ENCODE peak calls at places on chromosomes 4 and X, in four cellular contexts. Y is choroid plexus epithelial cell, G is brain microvascular endothelial cell, N is tibial nerve. I is an unnamed sample.

GRCh38 chrX:150489359-150490015 is 78.9 kb upstream of the MTM1 start:
- DNase-seq in G (no peak), N (no peak), Y (peak; percentile 20), I (no peak)

GRCh38 chr4:99642725-99643489 is 14.7 kb downstream of the C4orf54 start:
- DNase-seq in G (no peak), N (peak; percentile 20), Y (no peak), I (no peak)

GRCh38 chrX:27439771-27440170 is 23.4 kb downstream of the PPP4R3C start:
- DNase-seq in G (no peak), Y (peak; percentile 1), N (no peak), I (no peak)

GRCh38 chr4:66482186-66482585 is 811.9 kb upstream of the EPHA5 start:
- DNase-seq in N (no peak), Y (peak; percentile 1), G (no peak), I (no peak)

GRCh38 chr4:3522326-3522640 is 9.9 kb downstream of the LRPAP1 start:
- DNase-seq in Y (no peak), G (no peak), N (no peak), I (no peak)

GRCh38 chrX:536616-537015 is 94.0 kb upstream of the SHOX start:
- DNase-seq in N (no peak), G (no peak), Y (no peak), I (no peak)

GRCh38 chr4:174141876-174142275 is 141.6 kb downstream of the FBXO8 start:
- DNase-seq in G (no peak), N (no peak), Y (no peak), I (no peak)

GRCh38 chrX:19174401-19175025 is 52.2 kb upstream of the ADGRG2 start:
- DNase-seq in N (peak; percentile 15), Y (peak; percentile 15), G (peak; percentile 46), I (no peak)

GRCh38 chr4:88283661-88284377 is 542 bp downstream of the PPM1K start:
- DNase-seq in G (peak; percentile 59), Y (peak; percentile 77), N (peak; percentile 28), I (no peak)

GRCh38 chrX:617401-617800 is 13.2 kb upstream of the SHOX start:
- DNase-seq in N (no peak), Y (no peak), G (no peak), I (no peak)

GRCh38 chr4:121217385-121217784 is 53.3 kb upstream of the TNIP3 start:
- DNase-seq in G (peak; percentile 2), Y (peak; percentile 88), N (no peak), I (peak; percentile 32)

GRCh38 chr4:125359363-125359762 is 44.6 kb downstream of the FAT4 start:
- DNase-seq in Y (no peak), G (no peak), N (no peak), I (no peak)

GRCh38 chrX:78555401-78555980 is 103.6 kb downstream of the RTL3 start:
- DNase-seq in G (no peak), Y (peak; percentile 13), N (no peak), I (no peak)

GRCh38 chrX:13821740-13822139 is 4.8 kb upstream of the GPM6B start:
- DNase-seq in N (no peak), G (no peak), Y (no peak), I (no peak)

GRCh38 chr4:176547005-176547404 is 227.2 kb downstream of the SPCS3 start:
- DNase-seq in N (no peak), G (peak; percentile 51), Y (peak; percentile 95), I (peak; percentile 75)

GRCh38 chr4:109172301-109172700 is 130.2 kb downstream of the COL25A1 start:
- DNase-seq in G (no peak), Y (no peak), N (no peak), I (no peak)

GRCh38 chr4:184103755-184104367 is 113.8 kb downstream of the ENPP6 start:
- DNase-seq in N (no peak), G (no peak), Y (no peak), I (no peak)

GRCh38 chr4:16117164-16117563 is 33.3 kb upstream of the PROM1 start:
- DNase-seq in Y (no peak), G (no peak), N (no peak), I (no peak)

GRCh38 chr4:147326581-147326980 is 154.3 kb upstream of the EDNRA start:
- DNase-seq in G (no peak), N (no peak), Y (peak; percentile 54), I (no peak)

GRCh38 chr4:90958256-90958895 is 831.2 kb downstream of the CCSER1 start:
- DNase-seq in G (peak; percentile 25), N (no peak), Y (peak; percentile 95), I (no peak)

GRCh38 chr4:4574792-4575191 is 32.9 kb upstream of the STX18 start:
- DNase-seq in Y (peak; percentile 98), G (peak; percentile 84), N (no peak), I (peak; percentile 90)

GRCh38 chr4:95084584-95084983 is 326.8 kb downstream of the BMPR1B start:
- DNase-seq in G (no peak), Y (no peak), N (no peak), I (no peak)

GRCh38 chr4:39637572-39638357 is 900 bp downstream of the SMIM14 start:
- DNase-seq in N (peak; percentile 28), G (peak; percentile 55), Y (peak; percentile 75), I (no peak)

GRCh38 chr4:47239649-47240048 is 208.3 kb downstream of the GABRB1 start:
- DNase-seq in G (no peak), N (no peak), Y (no peak), I (no peak)

GRCh38 chr4:1809754-1810502 is 16.8 kb downstream of the FGFR3 start:
- DNase-seq in G (peak; percentile 32), Y (peak; percentile 63), N (no peak), I (peak; percentile 1)

GRCh38 chrX:24396236-24396929 is 35.9 kb downstream of the SUPT20HL1 start:
- DNase-seq in G (peak; percentile 27), Y (peak; percentile 63), N (no peak), I (peak; percentile 55)

GRCh38 chr4:124483043-124483906 is 229.3 kb downstream of the ANKRD50 start:
- DNase-seq in N (no peak), Y (no peak), G (peak; percentile 11), I (no peak)

GRCh38 chrX:18643853-18644252 is 28.1 kb downstream of the RS1 start:
- DNase-seq in N (no peak), G (no peak), Y (no peak), I (no peak)

GRCh38 chr4:80265571-80266266 is 745 bp upstream of the FGF5 start:
- DNase-seq in N (no peak), G (peak; percentile 86), Y (peak; percentile 53), I (peak; percentile 57)

GRCh38 chr4:6367313-6367945 is 97.8 kb downstream of the WFS1 start:
- DNase-seq in G (no peak), Y (peak; percentile 12), N (no peak), I (no peak)

GRCh38 chrX:103063918-103064434 is at the start of gene BEX1:
- DNase-seq in Y (peak; percentile 67), N (no peak), G (peak; percentile 54), I (no peak)

GRCh38 chrX:13876652-13877051 is 59.8 kb upstream of the GPM6B start:
- DNase-seq in Y (no peak), G (peak; percentile 68), N (no peak), I (no peak)

GRCh38 chr4:1419708-1420107 is 13.5 kb upstream of the NKX1-1 start:
- DNase-seq in N (no peak), G (no peak), Y (no peak), I (no peak)

DNA sequence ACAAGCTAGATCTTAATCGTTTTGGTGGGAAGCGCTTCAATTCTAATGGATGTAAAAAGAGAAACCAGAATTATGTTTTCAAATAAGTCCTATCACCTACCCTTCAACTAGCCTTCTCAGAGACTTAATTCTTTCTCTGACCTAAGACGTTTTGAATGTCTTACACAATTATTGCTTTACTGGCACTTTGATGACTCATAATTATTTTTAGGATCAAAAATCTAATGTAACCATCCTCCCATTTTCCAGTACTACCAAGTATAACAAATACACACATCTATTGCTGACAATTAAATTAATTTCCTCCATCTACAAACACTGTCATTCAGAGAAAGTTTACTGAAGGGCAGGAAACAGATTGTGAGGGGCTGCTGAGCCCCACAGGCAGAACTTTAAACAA is 108.6 kb downstream of the PPP3CA start:
- DNase-seq in G (no peak), Y (peak; percentile 82), N (no peak), I (no peak)
- H3K4me3 ChIP-seq in G (no peak overlapping the region), Y (no peak overlapping the region), N (no peak overlapping the region), I (no peak overlapping the region)

GRCh38 chr4:129140521-129140920 is 44.6 kb downstream of the C4orf33 start:
- DNase-seq in G (no peak), N (no peak), Y (peak; percentile 37), I (no peak)
- TF ChIP-seq CTCF in G (no peak), N (no peak), Y (peak; percentile 38), I (no peak)

GRCh38 chrX:16081357-16081756 is 42.0 kb upstream of the GRPR start:
- DNase-seq in N (no peak), G (no peak), Y (no peak), I (no peak)

GRCh38 chrX:16077811-16078210 is 45.6 kb upstream of the GRPR start:
- DNase-seq in N (no peak), Y (no peak), G (no peak), I (no peak)

GRCh38 chrX:16075087-16075486 is 48.3 kb upstream of the GRPR start:
- DNase-seq in N (no peak), G (no peak), Y (no peak), I (no peak)

GRCh38 chrX:16082470-16083085 is 40.8 kb upstream of the GRPR start:
- DNase-seq in N (no peak), Y (no peak), G (no peak), I (no peak)

GRCh38 chrX:16076834-16077233 is 46.5 kb upstream of the GRPR start:
- DNase-seq in G (no peak), N (no peak), Y (no peak), I (no peak)
- H3K4me3 ChIP-seq in G (no peak overlapping the region), N (no peak overlapping the region), Y (no peak overlapping the region), I (no peak overlapping the region)

GRCh38 chr4:133324491-133324890 is 175.4 kb downstream of the PCDH10 start:
- DNase-seq in Y (no peak), G (no peak), N (no peak), I (no peak)

GRCh38 chr4:133316874-133317273 is 167.8 kb downstream of the PCDH10 start:
- DNase-seq in G (no peak), Y (peak; percentile 6), N (no peak), I (no peak)

GRCh38 chr4:133323670-133324069 is 174.6 kb downstream of the PCDH10 start:
- DNase-seq in Y (no peak), G (no peak), N (no peak), I (no peak)

GRCh38 chr4:133320576-133321170 is 171.6 kb downstream of the PCDH10 start:
- DNase-seq in N (no peak), Y (peak; percentile 65), G (peak; percentile 43), I (no peak)
- TF ChIP-seq CTCF in N (peak; percentile 62), Y (peak; percentile 74), G (peak; percentile 76), I (peak; percentile 28)

DNA sequence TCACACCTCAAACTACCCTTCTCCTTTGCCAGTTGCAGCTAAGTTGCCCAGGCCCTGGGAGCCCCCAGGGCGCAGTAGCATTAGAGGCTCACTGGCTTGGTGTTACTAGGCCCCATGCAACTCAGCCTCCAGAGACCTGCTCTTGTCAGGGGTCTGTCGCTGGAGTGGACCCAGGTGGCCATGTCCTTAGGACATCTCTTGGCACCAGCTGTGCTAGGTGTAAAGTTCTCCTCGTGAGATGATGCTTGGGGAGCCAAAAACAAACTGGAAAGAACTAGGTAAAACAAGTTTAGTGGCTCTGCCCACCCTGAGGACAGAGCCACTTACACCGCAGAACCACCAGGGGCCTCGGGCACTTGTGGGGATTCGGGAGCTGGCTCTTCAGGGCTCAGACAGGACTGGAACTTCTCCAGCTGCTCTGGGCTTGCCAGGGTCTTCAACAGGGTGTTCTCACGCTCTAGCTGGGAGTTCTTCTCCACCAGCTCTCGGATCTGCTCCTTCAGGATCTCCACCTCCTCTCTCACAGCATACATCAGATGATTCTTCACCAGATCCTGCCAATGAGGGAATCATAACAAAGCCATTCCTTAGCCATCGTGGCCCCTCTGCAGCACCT is 61.3 kb downstream of the TSC22D3 start:
- DNase-seq in Y (peak; percentile 57), G (no peak), N (no peak), I (no peak)
- H3K4me3 ChIP-seq in Y (peak overlapping the region; percentile 79), G (peak overlapping the region; percentile 70), N (peak overlapping the region; percentile 77), I (no peak overlapping the region)

I was measured in AG09309.